ENCODE peak calls at places on chromosome 12, in four cellular contexts. One of them, this sample, is unnamed.
A peak's percentile ranks its signal among the peaks of the same experiment; 100 is the strongest.

GRCh38 chr12:6197996-6198395 is 2.2 kb upstream of the CD9 start:
- DNase-seq in keratinocyte: no peak
- DNase-seq in GM23338: peak; percentile 56
- DNase-seq in HCT116: no peak
- DNase-seq in this sample: no peak

GRCh38 chr12:19129486-19130223 is at the start of gene PLEKHA5:
- DNase-seq in HCT116: peak; percentile 23
- DNase-seq in keratinocyte: no peak
- DNase-seq in GM23338: peak; percentile 81
- DNase-seq in this sample: peak; percentile 64

GRCh38 chr12:131826064-131826928 is 1.9 kb upstream of the MMP17 start:
- DNase-seq in HCT116: no peak
- DNase-seq in GM23338: no peak
- DNase-seq in keratinocyte: no peak
- DNase-seq in this sample: no peak

GRCh38 chr12:8780389-8780788 is 42.0 kb upstream of the A2ML1 start:
- DNase-seq in HCT116: peak; percentile 18
- DNase-seq in keratinocyte: peak; percentile 21
- DNase-seq in GM23338: peak; percentile 78
- DNase-seq in this sample: peak; percentile 37

GRCh38 chr12:132429932-132430643 is 59.9 kb upstream of the FBRSL1 start:
- DNase-seq in GM23338: peak; percentile 71
- DNase-seq in HCT116: peak; percentile 41
- DNase-seq in keratinocyte: peak; percentile 15
- DNase-seq in this sample: peak; percentile 67

GRCh38 chr12:70451528-70451927 is 85.4 kb downstream of the KCNMB4 start:
- DNase-seq in GM23338: no peak
- DNase-seq in keratinocyte: no peak
- DNase-seq in HCT116: no peak
- DNase-seq in this sample: no peak

GRCh38 chr12:41100572-41100971 is 87.5 kb upstream of the PDZRN4 start:
- DNase-seq in HCT116: no peak
- DNase-seq in keratinocyte: no peak
- DNase-seq in GM23338: no peak
- DNase-seq in this sample: no peak

GRCh38 chr12:263574-263973 is 938 bp upstream of the SLC6A13 start:
- DNase-seq in keratinocyte: no peak
- DNase-seq in HCT116: no peak
- DNase-seq in GM23338: no peak
- DNase-seq in this sample: peak; percentile 12

GRCh38 chr12:26987634-26988424 is 26.4 kb downstream of the TM7SF3 start:
- DNase-seq in keratinocyte: no peak
- DNase-seq in HCT116: no peak
- DNase-seq in GM23338: no peak
- DNase-seq in this sample: peak; percentile 72

GRCh38 chr12:59036341-59036740 is 116.0 kb upstream of the LRIG3 start:
- DNase-seq in keratinocyte: no peak
- DNase-seq in GM23338: no peak
- DNase-seq in HCT116: no peak
- DNase-seq in this sample: no peak

GRCh38 chr12:60257063-60257462 is 661.2 kb downstream of the SLC16A7 start:
- DNase-seq in GM23338: peak; percentile 4
- DNase-seq in HCT116: peak; percentile 24
- DNase-seq in keratinocyte: no peak
- DNase-seq in this sample: peak; percentile 80

GRCh38 chr12:111687952-111688351 is 2.1 kb downstream of the ACAD10 start:
- DNase-seq in HCT116: no peak
- DNase-seq in keratinocyte: no peak
- DNase-seq in GM23338: no peak
- DNase-seq in this sample: no peak

GRCh38 chr12:114131824-114132223 is 165.7 kb upstream of the RBM19 start:
- DNase-seq in HCT116: no peak
- DNase-seq in keratinocyte: no peak
- DNase-seq in GM23338: peak; percentile 56
- DNase-seq in this sample: no peak

GRCh38 chr12:21301-22189 is 45.0 kb upstream of the IQSEC3 start:
- DNase-seq in keratinocyte: no peak
- DNase-seq in GM23338: no peak
- DNase-seq in HCT116: no peak
- DNase-seq in this sample: peak; percentile 0

GRCh38 chr12:130463818-130464663 is 126.4 kb downstream of the PIWIL1 start:
- DNase-seq in keratinocyte: no peak
- DNase-seq in HCT116: no peak
- DNase-seq in GM23338: no peak
- DNase-seq in this sample: no peak

DNA sequence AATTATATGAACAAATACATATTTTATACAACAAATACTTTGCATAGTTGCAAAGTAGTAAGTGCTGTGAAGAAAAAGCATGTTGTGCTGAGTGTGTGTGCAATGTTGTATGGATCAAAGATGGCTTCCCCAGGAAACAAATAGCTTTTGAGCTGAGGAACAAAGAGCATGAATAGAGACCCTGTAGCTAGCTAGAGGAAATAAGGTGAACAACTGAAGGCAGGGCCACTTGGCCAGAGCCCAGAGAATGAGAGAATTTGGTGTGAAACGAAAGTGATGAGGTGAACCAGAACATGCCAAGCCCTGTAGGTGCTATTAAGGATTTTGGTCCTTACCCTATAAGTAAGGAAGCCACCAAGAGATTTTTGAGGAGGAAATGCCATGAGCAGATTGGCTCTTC is 17.1 kb downstream of the DYRK2 start:
- DNase-seq in GM23338: no peak
- DNase-seq in keratinocyte: no peak
- DNase-seq in HCT116: no peak
- DNase-seq in this sample: no peak
- H4K20me1 ChIP-seq in GM23338: peaks cover 4% of the 10 kb centered on the region
- H4K20me1 ChIP-seq in keratinocyte: no peaks in the 10 kb centered on the region
- H4K20me1 ChIP-seq in HCT116: no peaks in the 10 kb centered on the region
- H4K20me1 ChIP-seq in this sample: no peaks in the 10 kb centered on the region

DNA sequence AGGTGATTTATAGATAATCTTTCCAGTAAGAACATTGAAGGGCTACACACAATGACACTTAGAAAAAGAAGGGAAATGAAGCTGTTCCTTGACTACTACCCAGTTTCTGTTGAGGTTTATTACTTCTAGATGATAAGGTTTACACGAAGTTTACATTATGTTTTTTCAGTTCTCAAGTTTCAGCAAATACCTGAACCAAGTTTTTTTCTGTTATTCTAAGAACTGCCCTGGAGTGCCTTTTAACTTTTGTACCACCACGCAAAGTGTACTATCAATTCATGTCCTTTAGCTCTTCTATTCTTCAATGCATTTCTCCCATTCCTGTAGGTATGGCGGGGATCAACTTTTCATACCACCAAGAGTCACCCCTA is 5.8 kb downstream of the FBXL14 start:
- DNase-seq in keratinocyte: no peak
- DNase-seq in GM23338: no peak
- DNase-seq in HCT116: no peak
- DNase-seq in this sample: peak; percentile 13
- H3K27ac ChIP-seq in keratinocyte: no peak overlapping the region
- H3K27ac ChIP-seq in GM23338: no peak overlapping the region
- H3K27ac ChIP-seq in HCT116: no peak overlapping the region
- H3K27ac ChIP-seq in this sample: peak overlapping the region; percentile 45

DNA sequence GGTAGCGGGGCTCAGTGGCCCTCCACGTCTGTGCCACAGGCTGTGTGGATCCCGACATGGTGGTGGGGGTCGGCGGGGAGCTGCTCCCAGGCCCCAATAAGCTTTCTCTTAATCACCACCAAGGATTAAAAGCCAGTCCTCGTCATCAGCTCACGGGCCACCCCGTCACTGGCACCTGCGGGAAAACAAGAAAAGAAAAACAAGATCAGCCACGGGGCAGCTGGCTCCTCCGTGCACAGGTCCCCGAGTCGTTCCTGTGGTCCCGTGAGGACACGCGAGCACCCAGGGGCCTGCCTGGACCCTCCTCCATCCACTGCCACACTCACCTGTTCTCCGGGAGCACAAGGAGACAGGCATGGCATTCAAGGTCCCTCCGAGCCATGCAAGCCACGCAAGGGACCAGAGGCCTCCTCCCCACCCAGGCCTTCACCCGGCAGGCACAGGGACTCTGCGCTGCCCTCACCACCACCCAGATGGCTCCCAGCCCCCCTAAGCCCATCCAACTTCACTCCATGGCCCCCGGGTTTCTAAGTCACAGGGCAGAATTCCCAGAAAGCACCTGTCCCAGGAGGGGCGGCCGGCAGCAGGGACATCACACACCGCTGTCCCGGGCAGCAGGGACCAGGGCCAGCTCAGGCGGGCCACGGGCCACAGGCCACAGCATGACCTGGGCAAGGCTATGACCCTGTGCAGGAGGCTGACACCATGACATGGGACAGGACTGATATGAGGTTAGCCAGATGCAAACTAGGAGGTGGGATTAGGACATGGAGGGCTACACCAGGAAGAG is 72.0 kb downstream of the NCOR2 start:
- DNase-seq in GM23338: no peak
- DNase-seq in HCT116: no peak
- DNase-seq in keratinocyte: no peak
- DNase-seq in this sample: no peak
- H4K20me1 ChIP-seq in GM23338: peaks cover 28% of the 10 kb centered on the region
- H4K20me1 ChIP-seq in HCT116: no peaks in the 10 kb centered on the region
- H4K20me1 ChIP-seq in keratinocyte: peaks cover 28% of the 10 kb centered on the region
- H4K20me1 ChIP-seq in this sample: peaks cover 13% of the 10 kb centered on the region

GRCh38 chr12:49784756-49785409 is 43.3 kb downstream of the NCKAP5L start:
- DNase-seq in GM23338: no peak
- DNase-seq in keratinocyte: no peak
- DNase-seq in HCT116: no peak
- DNase-seq in this sample: peak; percentile 35
- H3K27ac ChIP-seq in GM23338: no peak overlapping the region
- H3K27ac ChIP-seq in keratinocyte: no peak overlapping the region
- H3K27ac ChIP-seq in HCT116: no peak overlapping the region
- H3K27ac ChIP-seq in this sample: no peak overlapping the region

DNA sequence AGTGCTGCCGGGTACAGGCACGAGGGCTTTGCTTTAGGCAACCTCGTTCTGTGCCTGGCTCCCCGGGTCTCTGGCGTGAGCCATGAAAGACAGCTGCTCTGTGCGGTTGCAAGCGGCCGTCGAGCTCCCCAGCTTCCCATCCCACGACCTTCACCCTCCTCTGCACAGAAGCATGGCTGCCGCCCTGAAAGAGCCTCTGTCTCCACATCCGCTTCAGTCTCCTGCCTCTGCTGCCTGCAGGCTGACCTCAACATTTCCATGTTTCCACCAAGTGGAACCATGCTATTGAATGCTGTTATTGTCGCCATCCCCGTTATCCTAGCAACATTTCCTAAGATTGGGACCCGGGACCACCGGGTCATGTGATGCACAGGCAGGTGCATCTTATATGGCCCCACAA is 57.1 kb downstream of the KDM2B start:
- DNase-seq in GM23338: no peak
- DNase-seq in keratinocyte: no peak
- DNase-seq in HCT116: no peak
- DNase-seq in this sample: no peak
- H4K20me1 ChIP-seq in GM23338: peaks cover 25% of the 10 kb centered on the region
- H4K20me1 ChIP-seq in keratinocyte: no peaks in the 10 kb centered on the region
- H4K20me1 ChIP-seq in HCT116: no peaks in the 10 kb centered on the region
- H4K20me1 ChIP-seq in this sample: no peaks in the 10 kb centered on the region

This sample was measured in PC-3.